ENCODE peak calls at places on chromosomes 7 and 10, in seven cellular contexts. Y is retinal pigment epithelial cell, E is anterior cingulate cortex, M is GF-D8, K is LoVo, S is AG10803, J is ELF-1. V is an unnamed sample.

GRCh38 chr10:124166431-124167125 is 73.2 kb upstream of the CHST15 start:
- DNase-seq in Y (no peak), E (no peak), M (no peak), K (no peak), S (no peak), J (no peak), V (no peak)

GRCh38 chr10:132353456-132354355 is 21.7 kb downstream of the LRRC27 start:
- DNase-seq in Y (no peak), E (no peak), M (no peak), K (no peak), S (no peak), J (no peak), V (no peak)

GRCh38 chr10:48519731-48520506 is 85.0 kb downstream of the ARHGAP22 start:
- DNase-seq in Y (no peak), E (no peak), M (no peak), K (no peak), S (no peak), J (no peak), V (no peak)

GRCh38 chr10:77160679-77161078 is 476.9 kb downstream of the KCNMA1 start:
- DNase-seq in Y (peak; percentile 36), E (no peak), M (no peak), K (peak; percentile 58), S (peak; percentile 83), J (no peak), V (peak; percentile 94)

GRCh38 chr7:93175219-93175618 is 27.0 kb upstream of the SAMD9L start:
- DNase-seq in Y (no peak), E (no peak), M (no peak), K (no peak), S (no peak), J (no peak), V (no peak)

GRCh38 chr10:94194256-94194655 is 168.5 kb downstream of the NOC3L start:
- DNase-seq in Y (no peak), E (no peak), M (no peak), K (no peak), S (peak; percentile 81), J (peak; percentile 10), V (peak; percentile 53)

GRCh38 chr10:125448596-125448995 is 234.4 kb downstream of the TEX36 start:
- DNase-seq in Y (no peak), E (no peak), M (no peak), K (peak; percentile 16), S (peak; percentile 3), J (peak; percentile 74), V (peak; percentile 2)

GRCh38 chr10:43091846-43092245 is 15.0 kb downstream of the RET start:
- DNase-seq in Y (no peak), E (no peak), M (peak; percentile 45), K (no peak), S (no peak), J (no peak), V (no peak)

GRCh38 chr7:33849004-33849403 is 56.3 kb upstream of the BMPER start:
- DNase-seq in Y (no peak), E (no peak), M (no peak), K (no peak), S (peak; percentile 62), J (no peak), V (peak; percentile 43)

GRCh38 chr7:101288439-101288838 is 33.2 kb downstream of the IFT22 start:
- DNase-seq in Y (no peak), E (no peak), M (no peak), K (no peak), S (no peak), J (no peak), V (no peak)

GRCh38 chr7:145398758-145399157 is 562.9 kb upstream of the TPK1 start:
- DNase-seq in Y (no peak), E (no peak), M (no peak), K (no peak), S (no peak), J (no peak), V (no peak)

GRCh38 chr10:60299961-60300883 is 89.5 kb downstream of the ANK3 start:
- DNase-seq in Y (peak; percentile 72), E (no peak), M (no peak), K (no peak), S (no peak), J (peak; percentile 75), V (peak; percentile 97)

GRCh38 chr10:100743626-100744135 is 1.7 kb upstream of the PAX2 start:
- DNase-seq in Y (peak; percentile 3), E (no peak), M (peak; percentile 4), K (peak; percentile 66), S (peak; percentile 58), J (peak; percentile 83), V (peak; percentile 69)

GRCh38 chr10:119346063-119346835 is 138.9 kb downstream of the GRK5 start:
- DNase-seq in Y (no peak), E (no peak), M (no peak), K (no peak), S (no peak), J (no peak), V (no peak)

GRCh38 chr10:761376-761775 is 71.9 kb upstream of the DIP2C start:
- DNase-seq in Y (no peak), E (no peak), M (peak; percentile 30), K (no peak), S (no peak), J (no peak), V (no peak)

GRCh38 chr10:59279991-59280390 is 82.4 kb downstream of the FAM13C start:
- DNase-seq in Y (no peak), E (no peak), M (no peak), K (no peak), S (no peak), J (no peak), V (no peak)